ENCODE peak calls at places on chromosomes 16 and 17, in eight cellular contexts. H is SK-N-MC, Z is SK-N-SH, P is HepG2, W is GM23248, U is HCT116, J is neuronal stem cell, A is colonic mucosa. X is an unnamed sample. For H3K36me3, the result is how much of the 10 kb centered on the place peaks cover.

GRCh38 chr16:4239682-4240175 is 2.2 kb downstream of the SRL start:
- DNase-seq in H (no peak), Z (no peak), P (no peak), W (no peak), U (no peak), J (no peak), A (no peak), X (no peak)

GRCh38 chr17:44376124-44376523 is 12.5 kb upstream of the FAM171A2 start:
- DNase-seq in H (no peak), Z (peak), P (peak), W (peak), U (no peak), J (no peak), A (no peak), X (peak)

GRCh38 chr17:6061290-6061689 is 8.9 kb upstream of the WSCD1 start:
- DNase-seq in H (no peak), Z (no peak), P (peak), W (peak), U (peak), J (no peak), A (no peak), X (no peak)

GRCh38 chr16:21301895-21302291 is 23.8 kb upstream of the CRYM start:
- DNase-seq in H (no peak), Z (no peak), P (no peak), W (no peak), U (no peak), J (no peak), A (no peak), X (no peak)

GRCh38 chr16:50812876-50813466 is 71.1 kb downstream of the CYLD start:
- DNase-seq in H (no peak), Z (no peak), P (no peak), W (no peak), U (no peak), J (no peak), A (no peak), X (no peak)

GRCh38 chr17:10750210-10750609 is 20.4 kb upstream of the TMEM220 start:
- DNase-seq in H (no peak), Z (no peak), P (no peak), W (no peak), U (no peak), J (no peak), A (no peak), X (no peak)

GRCh38 chr17:78745407-78746088 is 36.5 kb downstream of the CYTH1 start:
- DNase-seq in H (no peak), Z (no peak), P (peak), W (peak), U (no peak), J (peak), A (no peak), X (peak)

GRCh38 chr16:86683441-86684194 is 105.3 kb downstream of the FOXL1 start:
- DNase-seq in H (no peak), Z (no peak), P (no peak), W (no peak), U (no peak), J (no peak), A (no peak), X (no peak)

GRCh38 chr16:58187657-58188430 is 10.1 kb downstream of the CSNK2A2 start:
- DNase-seq in H (no peak), Z (no peak), P (no peak), W (no peak), U (no peak), J (no peak), A (no peak), X (no peak)

GRCh38 chr16:83781-84615 is 6.0 kb downstream of the MPG start:
- DNase-seq in H (no peak), Z (no peak), P (no peak), W (peak), U (no peak), J (no peak), A (no peak), X (no peak)

GRCh38 chr17:67689534-67690177 is 28.1 kb upstream of the NOL11 start:
- DNase-seq in H (peak), Z (peak), P (peak), W (peak), U (peak), J (peak), A (peak), X (peak)

GRCh38 chr16:79970551-79971236 is 370.2 kb upstream of the MAF start:
- DNase-seq in H (no peak), Z (no peak), P (no peak), W (peak), U (no peak), J (no peak), A (peak), X (no peak)

GRCh38 chr16:2979669-2980226 is 498 bp downstream of the PKMYT1 start:
- DNase-seq in H (no peak), Z (peak), P (no peak), W (peak), U (no peak), J (no peak), A (peak), X (peak)

GRCh38 chr17:1718362-1719165 is 5.9 kb upstream of the WDR81 start:
- DNase-seq in H (no peak), Z (no peak), P (no peak), W (no peak), U (no peak), J (no peak), A (no peak), X (no peak)

GRCh38 chr17:75525806-75526554 is 483 bp downstream of the LLGL2 start:
- DNase-seq in H (no peak), Z (peak), P (peak), W (no peak), U (no peak), J (peak), A (peak), X (no peak)

GRCh38 chr17:18059283-18059682 is 20.1 kb downstream of the GID4 start:
- DNase-seq in H (no peak), Z (no peak), P (no peak), W (no peak), U (no peak), J (no peak), A (no peak), X (no peak)

GRCh38 chr17:1368588-1368987 is 31.4 kb downstream of the YWHAE start:
- DNase-seq in H (no peak), Z (no peak), P (no peak), W (no peak), U (no peak), J (no peak), A (no peak), X (no peak)

GRCh38 chr16:8569650-8570338 is 20.5 kb downstream of the TMEM114 start:
- DNase-seq in H (no peak), Z (no peak), P (no peak), W (no peak), U (no peak), J (no peak), A (no peak), X (no peak)

GRCh38 chr16:86393907-86394626 is 116.3 kb upstream of the FOXF1 start:
- DNase-seq in H (no peak), Z (no peak), P (no peak), W (no peak), U (no peak), J (no peak), A (no peak), X (no peak)

GRCh38 chr16:47848481-47849109 is 307.2 kb downstream of the ABCC12 start:
- DNase-seq in H (no peak), Z (no peak), P (no peak), W (peak), U (no peak), J (peak), A (no peak), X (no peak)

GRCh38 chr17:44829558-44830358 is at the start of gene GJC1:
- DNase-seq in H (no peak), Z (peak), P (no peak), W (peak), U (no peak), J (peak), A (no peak), X (no peak)

GRCh38 chr17:36937001-36937960 is at the start of gene LHX1:
- DNase-seq in H (no peak), Z (peak), P (no peak), W (no peak), U (no peak), J (no peak), A (no peak), X (no peak)

GRCh38 chr17:9225305-9226101 is 204.2 kb downstream of the NTN1 start:
- DNase-seq in H (no peak), Z (peak), P (no peak), W (no peak), U (no peak), J (peak), A (no peak), X (no peak)

GRCh38 chr16:84868829-84869457 is 49.2 kb downstream of the CRISPLD2 start:
- DNase-seq in H (no peak), Z (no peak), P (no peak), W (no peak), U (no peak), J (no peak), A (no peak), X (no peak)

GRCh38 chr17:17511971-17512858 is 16.0 kb upstream of the RASD1 start:
- DNase-seq in H (no peak), Z (no peak), P (no peak), W (peak), U (no peak), J (no peak), A (no peak), X (no peak)

GRCh38 chr16:1026784-1027415 is 45.3 kb downstream of the SOX8 start:
- DNase-seq in H (no peak), Z (no peak), P (no peak), W (no peak), U (no peak), J (no peak), A (no peak), X (no peak)

GRCh38 chr17:78958556-78959191 is 21.0 kb downstream of the LGALS3BP start:
- DNase-seq in H (no peak), Z (no peak), P (no peak), W (peak), U (no peak), J (no peak), A (no peak), X (no peak)

GRCh38 chr17:71423871-71424546 is 696.8 kb upstream of the SOX9 start:
- DNase-seq in H (no peak), Z (no peak), P (no peak), W (peak), U (peak), J (no peak), A (no peak), X (peak)

GRCh38 chr17:3911271-3912053 is 4.8 kb downstream of the P2RX1 start:
- DNase-seq in H (no peak), Z (no peak), P (no peak), W (no peak), U (no peak), J (no peak), A (peak), X (peak)

GRCh38 chr16:84543931-84544776 is 39.7 kb upstream of the MEAK7 start:
- DNase-seq in H (no peak), Z (no peak), P (no peak), W (peak), U (no peak), J (no peak), A (peak), X (no peak)

GRCh38 chr16:56930516-56931252 is 1.3 kb upstream of the HERPUD1 start:
- DNase-seq in H (no peak), Z (no peak), P (no peak), W (no peak), U (no peak), J (no peak), A (peak), X (peak)
- H3K9ac ChIP-seq in H (no peak), Z (no peak), P (peak), W (peak), U (peak), J (no peak), A (peak), X (peak)

DNA sequence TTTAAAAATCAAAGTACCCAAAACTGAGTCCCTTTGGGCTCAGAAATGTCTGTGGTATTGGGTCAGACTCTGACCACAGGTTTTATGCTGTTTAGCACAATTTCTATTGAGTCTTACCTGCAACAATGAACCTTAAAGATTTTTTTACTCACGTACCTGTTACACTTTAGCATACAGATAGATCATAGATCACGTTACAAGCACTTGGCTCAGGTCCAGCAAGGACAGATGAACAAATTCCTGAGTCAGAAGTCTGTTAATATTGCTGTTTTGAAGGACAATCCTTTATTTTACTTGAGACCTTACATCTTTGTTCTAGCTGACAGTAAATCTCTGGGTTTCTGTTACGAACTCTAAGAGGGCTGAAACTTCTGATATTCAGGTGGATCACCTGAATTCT is 12.8 kb downstream of the SLC7A6OS start:
- DNase-seq in H (no peak), Z (no peak), P (no peak), W (peak), U (no peak), J (no peak), A (no peak), X (no peak)
- H3K27ac ChIP-seq in H (no peak), Z (no peak), P (peak), W (peak), U (no peak), J (no peak), A (no peak), X (no peak)

GRCh38 chr17:81829858-81830257 is 3.2 kb downstream of the MCRIP1 start:
- DNase-seq in H (no peak), Z (no peak), P (no peak), W (no peak), U (no peak), J (no peak), A (no peak), X (no peak)
- H3K36me3 ChIP-seq in H (under half), Z (under half), P (under half), W (under half), U (under half), J (under half), A (under half), X (under half)

DNA sequence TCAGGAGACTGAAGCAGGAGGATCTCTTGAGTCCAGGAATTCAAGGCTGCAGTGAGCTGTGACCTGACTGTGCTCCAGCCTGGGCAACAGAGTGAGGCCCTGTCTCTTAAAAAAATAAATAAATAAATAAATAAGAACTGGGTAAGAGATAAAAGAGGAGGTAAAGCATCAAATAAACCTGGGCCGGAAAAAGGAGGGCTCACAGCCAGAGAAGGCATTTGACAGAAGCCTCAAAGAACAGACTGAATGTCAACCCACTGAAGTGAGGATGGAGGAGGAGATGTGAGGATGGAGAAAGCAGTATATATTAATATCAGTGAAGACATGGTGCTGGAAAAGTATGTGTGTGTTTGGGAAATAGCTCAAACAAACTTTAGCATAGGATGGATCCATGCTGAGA is 6.1 kb downstream of the NOG start:
- DNase-seq in H (no peak), Z (no peak), P (no peak), W (no peak), U (no peak), J (no peak), A (no peak), X (no peak)
- H3K9ac ChIP-seq in H (no peak), Z (no peak), P (no peak), W (no peak), U (no peak), J (no peak), A (no peak), X (no peak)

GRCh38 chr17:15965510-15965909 is 20.6 kb downstream of the ADORA2B start:
- DNase-seq in H (no peak), Z (no peak), P (no peak), W (no peak), U (no peak), J (no peak), A (no peak), X (no peak)

GRCh38 chr17:15969463-15969862 is 24.5 kb downstream of the ADORA2B start:
- DNase-seq in H (no peak), Z (no peak), P (no peak), W (no peak), U (no peak), J (no peak), A (no peak), X (no peak)

GRCh38 chr17:15966183-15966878 is 21.4 kb downstream of the ADORA2B start:
- DNase-seq in H (no peak), Z (no peak), P (peak), W (no peak), U (no peak), J (peak), A (peak), X (no peak)

GRCh38 chr17:15966879-15967248 is 21.9 kb downstream of the ADORA2B start:
- DNase-seq in H (no peak), Z (no peak), P (peak), W (no peak), U (no peak), J (no peak), A (peak), X (no peak)

GRCh38 chr17:15967706-15968399 is 22.9 kb downstream of the ADORA2B start:
- DNase-seq in H (no peak), Z (no peak), P (peak), W (no peak), U (no peak), J (no peak), A (no peak), X (no peak)
- H3K27ac ChIP-seq in H (no peak), Z (no peak), P (peak), W (no peak), U (peak), J (no peak), A (no peak), X (no peak)

GRCh38 chr17:81846743-81847689 is 12.2 kb upstream of the PPP1R27 start:
- DNase-seq in H (no peak), Z (no peak), P (no peak), W (no peak), U (no peak), J (no peak), A (no peak), X (no peak)
- H3K36me3 ChIP-seq in H (half or more), Z (half or more), P (under half), W (under half), U (half or more), J (half or more), A (under half), X (under half)

GRCh38 chr16:87722590-87723223 is 43.1 kb downstream of the KLHDC4 start:
- DNase-seq in H (no peak), Z (peak), P (no peak), W (no peak), U (no peak), J (no peak), A (no peak), X (no peak)

GRCh38 chr16:87727346-87727745 is 38.4 kb downstream of the KLHDC4 start:
- DNase-seq in H (no peak), Z (no peak), P (no peak), W (no peak), U (no peak), J (no peak), A (no peak), X (no peak)

GRCh38 chr16:87725596-87726235 is 40.1 kb downstream of the KLHDC4 start:
- DNase-seq in H (no peak), Z (no peak), P (no peak), W (no peak), U (no peak), J (no peak), A (no peak), X (no peak)

GRCh38 chr16:87723224-87723619 is 42.6 kb downstream of the KLHDC4 start:
- DNase-seq in H (no peak), Z (peak), P (no peak), W (peak), U (no peak), J (no peak), A (no peak), X (no peak)

GRCh38 chr16:87724490-87725291 is 41.1 kb downstream of the KLHDC4 start:
- DNase-seq in H (no peak), Z (no peak), P (no peak), W (no peak), U (no peak), J (no peak), A (no peak), X (no peak)
- H3K9ac ChIP-seq in H (no peak), Z (no peak), P (no peak), W (no peak), U (no peak), J (no peak), A (no peak), X (no peak)

DNA sequence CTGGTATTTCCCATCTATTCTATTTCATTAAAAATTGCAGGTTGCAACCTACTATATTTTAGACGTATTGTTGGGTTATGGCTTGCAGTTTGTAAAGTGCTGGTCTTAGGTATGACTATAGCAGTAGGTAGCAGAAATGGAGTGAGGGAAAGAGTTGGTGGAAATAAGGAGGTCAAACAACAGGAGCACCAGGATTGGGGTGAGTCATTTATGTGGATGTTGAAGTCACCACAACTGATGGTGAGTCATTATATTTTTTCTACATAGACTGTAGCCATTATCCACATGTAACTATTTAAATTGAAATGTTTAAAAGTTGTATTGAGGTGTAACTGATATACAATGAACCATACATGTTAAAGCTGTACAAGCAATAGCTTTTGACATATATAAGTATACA is 25.0 kb upstream of the HS3ST3A1 start:
- DNase-seq in H (no peak), Z (no peak), P (no peak), W (peak), U (peak), J (no peak), A (no peak), X (no peak)
- H3K27ac ChIP-seq in H (no peak), Z (no peak), P (no peak), W (no peak), U (no peak), J (no peak), A (no peak), X (no peak)